ENCODE peak calls at places on chromosomes 16 and 17, in eight cellular contexts. One of them, this sample, is unnamed.

GRCh38 chr17:81999587-81999974 is 22.2 kb downstream of the ASPSCR1 start:
- DNase-seq in CD4-positive, alpha-beta T cell: no peak
- DNase-seq in prostate gland: no peak
- DNase-seq in T-helper 22 cell: no peak
- DNase-seq in activated B cell treated with CpG ODN at 0.5 μM for 24 hours: no peak
- DNase-seq in HT-29: no peak
- DNase-seq in NCI-H524: no peak
- DNase-seq in nephron progenitor cell: no peak
- DNase-seq in this sample: peak; percentile 62

GRCh38 chr17:4539576-4540223 is 15.5 kb downstream of the MYBBP1A start:
- DNase-seq in NCI-H524: no peak
- DNase-seq in CD4-positive, alpha-beta T cell: no peak
- DNase-seq in nephron progenitor cell: no peak
- DNase-seq in T-helper 22 cell: no peak
- DNase-seq in HT-29: no peak
- DNase-seq in activated B cell treated with CpG ODN at 0.5 μM for 24 hours: no peak
- DNase-seq in prostate gland: no peak
- DNase-seq in this sample: no peak

GRCh38 chr16:14307623-14308356 is 236.7 kb downstream of the MRTFB start:
- DNase-seq in CD4-positive, alpha-beta T cell: no peak
- DNase-seq in NCI-H524: no peak
- DNase-seq in nephron progenitor cell: no peak
- DNase-seq in HT-29: peak; percentile 25
- DNase-seq in activated B cell treated with CpG ODN at 0.5 μM for 24 hours: no peak
- DNase-seq in T-helper 22 cell: no peak
- DNase-seq in prostate gland: no peak
- DNase-seq in this sample: no peak

GRCh38 chr17:327971-328370 is 24.6 kb downstream of the RPH3AL start:
- DNase-seq in T-helper 22 cell: no peak
- DNase-seq in nephron progenitor cell: no peak
- DNase-seq in NCI-H524: no peak
- DNase-seq in prostate gland: no peak
- DNase-seq in HT-29: no peak
- DNase-seq in CD4-positive, alpha-beta T cell: no peak
- DNase-seq in activated B cell treated with CpG ODN at 0.5 μM for 24 hours: no peak
- DNase-seq in this sample: no peak

GRCh38 chr16:35207059-35207999 is 1747.9 kb downstream of the TP53TG3F start:
- DNase-seq in HT-29: no peak
- DNase-seq in NCI-H524: no peak
- DNase-seq in activated B cell treated with CpG ODN at 0.5 μM for 24 hours: no peak
- DNase-seq in nephron progenitor cell: no peak
- DNase-seq in prostate gland: no peak
- DNase-seq in CD4-positive, alpha-beta T cell: no peak
- DNase-seq in T-helper 22 cell: no peak
- DNase-seq in this sample: no peak

GRCh38 chr16:11254913-11255736 is 879 bp downstream of the SOCS1 start:
- DNase-seq in HT-29: no peak
- DNase-seq in CD4-positive, alpha-beta T cell: peak; percentile 52
- DNase-seq in NCI-H524: peak; percentile 56
- DNase-seq in prostate gland: peak; percentile 24
- DNase-seq in activated B cell treated with CpG ODN at 0.5 μM for 24 hours: peak; percentile 61
- DNase-seq in T-helper 22 cell: peak; percentile 43
- DNase-seq in nephron progenitor cell: peak; percentile 56
- DNase-seq in this sample: no peak

GRCh38 chr17:42679001-42679491 is 2.3 kb upstream of the PLEKHH3 start:
- DNase-seq in activated B cell treated with CpG ODN at 0.5 μM for 24 hours: no peak
- DNase-seq in prostate gland: peak; percentile 24
- DNase-seq in HT-29: peak; percentile 57
- DNase-seq in T-helper 22 cell: peak; percentile 51
- DNase-seq in CD4-positive, alpha-beta T cell: no peak
- DNase-seq in nephron progenitor cell: no peak
- DNase-seq in NCI-H524: peak; percentile 70
- DNase-seq in this sample: peak; percentile 66

GRCh38 chr17:6574689-6575595 is 18.6 kb upstream of the PITPNM3 start:
- DNase-seq in CD4-positive, alpha-beta T cell: no peak
- DNase-seq in HT-29: no peak
- DNase-seq in nephron progenitor cell: peak; percentile 40
- DNase-seq in prostate gland: no peak
- DNase-seq in activated B cell treated with CpG ODN at 0.5 μM for 24 hours: no peak
- DNase-seq in NCI-H524: no peak
- DNase-seq in T-helper 22 cell: no peak
- DNase-seq in this sample: peak; percentile 52

GRCh38 chr17:69524854-69525253 is 110.4 kb downstream of the MAP2K6 start:
- DNase-seq in NCI-H524: peak; percentile 56
- DNase-seq in nephron progenitor cell: no peak
- DNase-seq in activated B cell treated with CpG ODN at 0.5 μM for 24 hours: no peak
- DNase-seq in prostate gland: no peak
- DNase-seq in T-helper 22 cell: no peak
- DNase-seq in HT-29: no peak
- DNase-seq in CD4-positive, alpha-beta T cell: no peak
- DNase-seq in this sample: no peak

GRCh38 chr17:51371732-51372151 is 111.4 kb downstream of the UTP18 start:
- DNase-seq in CD4-positive, alpha-beta T cell: peak; percentile 40
- DNase-seq in T-helper 22 cell: peak; percentile 19
- DNase-seq in HT-29: peak; percentile 73
- DNase-seq in prostate gland: peak; percentile 34
- DNase-seq in NCI-H524: peak; percentile 86
- DNase-seq in activated B cell treated with CpG ODN at 0.5 μM for 24 hours: no peak
- DNase-seq in nephron progenitor cell: peak; percentile 53
- DNase-seq in this sample: no peak

GRCh38 chr17:31373150-31374082 is 18.1 kb upstream of the RAB11FIP4 start:
- DNase-seq in activated B cell treated with CpG ODN at 0.5 μM for 24 hours: no peak
- DNase-seq in T-helper 22 cell: no peak
- DNase-seq in NCI-H524: peak; percentile 81
- DNase-seq in HT-29: peak; percentile 79
- DNase-seq in nephron progenitor cell: no peak
- DNase-seq in prostate gland: peak; percentile 30
- DNase-seq in CD4-positive, alpha-beta T cell: no peak
- DNase-seq in this sample: no peak

GRCh38 chr16:85975421-85976100 is 76.6 kb downstream of the IRF8 start:
- DNase-seq in CD4-positive, alpha-beta T cell: no peak
- DNase-seq in prostate gland: no peak
- DNase-seq in T-helper 22 cell: no peak
- DNase-seq in HT-29: no peak
- DNase-seq in activated B cell treated with CpG ODN at 0.5 μM for 24 hours: no peak
- DNase-seq in NCI-H524: no peak
- DNase-seq in nephron progenitor cell: no peak
- DNase-seq in this sample: no peak

GRCh38 chr16:228151-228855 is 946 bp downstream of the LUC7L start:
- DNase-seq in activated B cell treated with CpG ODN at 0.5 μM for 24 hours: no peak
- DNase-seq in nephron progenitor cell: no peak
- DNase-seq in prostate gland: no peak
- DNase-seq in CD4-positive, alpha-beta T cell: no peak
- DNase-seq in HT-29: no peak
- DNase-seq in T-helper 22 cell: no peak
- DNase-seq in NCI-H524: peak; percentile 30
- DNase-seq in this sample: no peak

GRCh38 chr16:50467943-50468748 is 80.0 kb upstream of the NKD1 start:
- DNase-seq in activated B cell treated with CpG ODN at 0.5 μM for 24 hours: no peak
- DNase-seq in T-helper 22 cell: no peak
- DNase-seq in nephron progenitor cell: peak; percentile 83
- DNase-seq in NCI-H524: peak; percentile 88
- DNase-seq in prostate gland: no peak
- DNase-seq in CD4-positive, alpha-beta T cell: no peak
- DNase-seq in HT-29: no peak
- DNase-seq in this sample: no peak

GRCh38 chr16:68236804-68237242 is 896 bp upstream of the ESRP2 start:
- DNase-seq in HT-29: peak; percentile 58
- DNase-seq in CD4-positive, alpha-beta T cell: no peak
- DNase-seq in NCI-H524: peak; percentile 47
- DNase-seq in T-helper 22 cell: no peak
- DNase-seq in activated B cell treated with CpG ODN at 0.5 μM for 24 hours: peak; percentile 35
- DNase-seq in nephron progenitor cell: peak; percentile 30
- DNase-seq in prostate gland: peak; percentile 30
- DNase-seq in this sample: no peak

GRCh38 chr17:18285296-18285695 is 24.8 kb downstream of the MIEF2 start:
- DNase-seq in T-helper 22 cell: no peak
- DNase-seq in NCI-H524: no peak
- DNase-seq in prostate gland: no peak
- DNase-seq in nephron progenitor cell: no peak
- DNase-seq in activated B cell treated with CpG ODN at 0.5 μM for 24 hours: no peak
- DNase-seq in HT-29: no peak
- DNase-seq in CD4-positive, alpha-beta T cell: no peak
- DNase-seq in this sample: no peak

GRCh38 chr17:7862692-7863437 is 5.1 kb downstream of the CYB5D1 start:
- DNase-seq in T-helper 22 cell: peak; percentile 29
- DNase-seq in NCI-H524: peak; percentile 56
- DNase-seq in HT-29: peak; percentile 50
- DNase-seq in nephron progenitor cell: peak; percentile 63
- DNase-seq in activated B cell treated with CpG ODN at 0.5 μM for 24 hours: no peak
- DNase-seq in prostate gland: peak; percentile 72
- DNase-seq in CD4-positive, alpha-beta T cell: no peak
- DNase-seq in this sample: no peak

GRCh38 chr17:43916385-43916784 is 9.0 kb upstream of the MPP2 start:
- DNase-seq in NCI-H524: no peak
- DNase-seq in prostate gland: no peak
- DNase-seq in nephron progenitor cell: no peak
- DNase-seq in HT-29: no peak
- DNase-seq in T-helper 22 cell: no peak
- DNase-seq in activated B cell treated with CpG ODN at 0.5 μM for 24 hours: no peak
- DNase-seq in CD4-positive, alpha-beta T cell: no peak
- DNase-seq in this sample: no peak

GRCh38 chr17:45408611-45409421 is 23.9 kb downstream of the ARHGAP27 start:
- DNase-seq in HT-29: peak; percentile 52
- DNase-seq in CD4-positive, alpha-beta T cell: no peak
- DNase-seq in NCI-H524: peak; percentile 94
- DNase-seq in activated B cell treated with CpG ODN at 0.5 μM for 24 hours: no peak
- DNase-seq in prostate gland: no peak
- DNase-seq in nephron progenitor cell: no peak
- DNase-seq in T-helper 22 cell: no peak
- DNase-seq in this sample: no peak

GRCh38 chr17:6923385-6923784 is 72.5 kb upstream of the ALOX12 start:
- DNase-seq in activated B cell treated with CpG ODN at 0.5 μM for 24 hours: no peak
- DNase-seq in prostate gland: no peak
- DNase-seq in T-helper 22 cell: no peak
- DNase-seq in HT-29: no peak
- DNase-seq in NCI-H524: no peak
- DNase-seq in CD4-positive, alpha-beta T cell: no peak
- DNase-seq in nephron progenitor cell: no peak
- DNase-seq in this sample: no peak

GRCh38 chr17:76855105-76855504 is 13.1 kb upstream of the MGAT5B start:
- DNase-seq in HT-29: no peak
- DNase-seq in nephron progenitor cell: no peak
- DNase-seq in prostate gland: no peak
- DNase-seq in NCI-H524: no peak
- DNase-seq in activated B cell treated with CpG ODN at 0.5 μM for 24 hours: no peak
- DNase-seq in T-helper 22 cell: no peak
- DNase-seq in CD4-positive, alpha-beta T cell: no peak
- DNase-seq in this sample: no peak

GRCh38 chr17:81528651-81529436 is 667 bp downstream of the FSCN2 start:
- DNase-seq in prostate gland: no peak
- DNase-seq in activated B cell treated with CpG ODN at 0.5 μM for 24 hours: no peak
- DNase-seq in T-helper 22 cell: no peak
- DNase-seq in HT-29: peak; percentile 44
- DNase-seq in CD4-positive, alpha-beta T cell: no peak
- DNase-seq in NCI-H524: peak; percentile 76
- DNase-seq in nephron progenitor cell: no peak
- DNase-seq in this sample: no peak

GRCh38 chr16:67773099-67773498 is 33.3 kb downstream of the RANBP10 start:
- DNase-seq in CD4-positive, alpha-beta T cell: no peak
- DNase-seq in nephron progenitor cell: no peak
- DNase-seq in activated B cell treated with CpG ODN at 0.5 μM for 24 hours: no peak
- DNase-seq in HT-29: no peak
- DNase-seq in prostate gland: peak; percentile 20
- DNase-seq in NCI-H524: no peak
- DNase-seq in T-helper 22 cell: no peak
- DNase-seq in this sample: no peak

GRCh38 chr16:67174706-67175231 is 4.4 kb downstream of the NOL3 start:
- DNase-seq in activated B cell treated with CpG ODN at 0.5 μM for 24 hours: no peak
- DNase-seq in CD4-positive, alpha-beta T cell: no peak
- DNase-seq in HT-29: no peak
- DNase-seq in T-helper 22 cell: no peak
- DNase-seq in NCI-H524: no peak
- DNase-seq in prostate gland: no peak
- DNase-seq in nephron progenitor cell: no peak
- DNase-seq in this sample: no peak

GRCh38 chr16:68370921-68371651 is 60.3 kb downstream of the PRMT7 start:
- DNase-seq in activated B cell treated with CpG ODN at 0.5 μM for 24 hours: no peak
- DNase-seq in prostate gland: no peak
- DNase-seq in T-helper 22 cell: no peak
- DNase-seq in HT-29: no peak
- DNase-seq in CD4-positive, alpha-beta T cell: no peak
- DNase-seq in nephron progenitor cell: no peak
- DNase-seq in NCI-H524: no peak
- DNase-seq in this sample: no peak

GRCh38 chr17:38727661-38728220 is 2.4 kb upstream of the CISD3 start:
- DNase-seq in prostate gland: no peak
- DNase-seq in CD4-positive, alpha-beta T cell: no peak
- DNase-seq in T-helper 22 cell: no peak
- DNase-seq in activated B cell treated with CpG ODN at 0.5 μM for 24 hours: no peak
- DNase-seq in nephron progenitor cell: no peak
- DNase-seq in NCI-H524: no peak
- DNase-seq in HT-29: no peak
- DNase-seq in this sample: no peak

GRCh38 chr17:4766199-4766598 is 5.5 kb upstream of the TM4SF5 start:
- DNase-seq in prostate gland: no peak
- DNase-seq in NCI-H524: no peak
- DNase-seq in HT-29: no peak
- DNase-seq in T-helper 22 cell: no peak
- DNase-seq in CD4-positive, alpha-beta T cell: no peak
- DNase-seq in activated B cell treated with CpG ODN at 0.5 μM for 24 hours: no peak
- DNase-seq in nephron progenitor cell: no peak
- DNase-seq in this sample: no peak

GRCh38 chr16:88601313-88602036 is 31.3 kb downstream of the ZC3H18 start:
- DNase-seq in NCI-H524: no peak
- DNase-seq in nephron progenitor cell: no peak
- DNase-seq in prostate gland: no peak
- DNase-seq in T-helper 22 cell: no peak
- DNase-seq in CD4-positive, alpha-beta T cell: no peak
- DNase-seq in activated B cell treated with CpG ODN at 0.5 μM for 24 hours: no peak
- DNase-seq in HT-29: no peak
- DNase-seq in this sample: peak; percentile 45

GRCh38 chr17:40535924-40536717 is 29.2 kb downstream of the CCR7 start:
- DNase-seq in T-helper 22 cell: no peak
- DNase-seq in HT-29: no peak
- DNase-seq in prostate gland: no peak
- DNase-seq in CD4-positive, alpha-beta T cell: no peak
- DNase-seq in NCI-H524: no peak
- DNase-seq in activated B cell treated with CpG ODN at 0.5 μM for 24 hours: no peak
- DNase-seq in nephron progenitor cell: no peak
- DNase-seq in this sample: peak; percentile 82

GRCh38 chr17:45983614-45984310 is 15.3 kb upstream of the STH start:
- DNase-seq in CD4-positive, alpha-beta T cell: no peak
- DNase-seq in T-helper 22 cell: no peak
- DNase-seq in prostate gland: no peak
- DNase-seq in activated B cell treated with CpG ODN at 0.5 μM for 24 hours: no peak
- DNase-seq in HT-29: no peak
- DNase-seq in nephron progenitor cell: no peak
- DNase-seq in NCI-H524: no peak
- DNase-seq in this sample: no peak

GRCh38 chr17:69820881-69821473 is 254.0 kb upstream of the KCNJ16 start:
- DNase-seq in HT-29: no peak
- DNase-seq in CD4-positive, alpha-beta T cell: no peak
- DNase-seq in prostate gland: no peak
- DNase-seq in NCI-H524: peak; percentile 69
- DNase-seq in T-helper 22 cell: no peak
- DNase-seq in nephron progenitor cell: no peak
- DNase-seq in activated B cell treated with CpG ODN at 0.5 μM for 24 hours: no peak
- DNase-seq in this sample: no peak

GRCh38 chr17:51260237-51260959 is at the start of gene UTP18:
- DNase-seq in T-helper 22 cell: peak; percentile 96
- DNase-seq in NCI-H524: peak; percentile 99
- DNase-seq in prostate gland: peak; percentile 96
- DNase-seq in activated B cell treated with CpG ODN at 0.5 μM for 24 hours: peak; percentile 93
- DNase-seq in nephron progenitor cell: peak; percentile 97
- DNase-seq in CD4-positive, alpha-beta T cell: peak; percentile 89
- DNase-seq in HT-29: peak; percentile 96
- DNase-seq in this sample: peak; percentile 98

GRCh38 chr16:325375-326155 is 27.0 kb downstream of the AXIN1 start:
- DNase-seq in activated B cell treated with CpG ODN at 0.5 μM for 24 hours: no peak
- DNase-seq in NCI-H524: no peak
- DNase-seq in prostate gland: no peak
- DNase-seq in CD4-positive, alpha-beta T cell: no peak
- DNase-seq in HT-29: peak; percentile 58
- DNase-seq in nephron progenitor cell: no peak
- DNase-seq in T-helper 22 cell: no peak
- DNase-seq in this sample: no peak

This sample was measured in lung.